ENCODE peak calls at places on chromosomes 1 and 21, in six cellular contexts. One of them, this sample, is unnamed.

GRCh38 chr21:39016740-39017315 is 166.4 kb downstream of the PSMG1 start:
- DNase-seq in neuronal stem cell: no peak
- DNase-seq in IMR-90: peak
- DNase-seq in mesenchymal stem cell: peak
- DNase-seq in H9: no peak
- DNase-seq in H1: no peak
- DNase-seq in this sample: no peak

GRCh38 chr1:150365945-150366344 is 2.0 kb downstream of the RPRD2 start:
- DNase-seq in neuronal stem cell: no peak
- DNase-seq in IMR-90: peak
- DNase-seq in mesenchymal stem cell: peak
- DNase-seq in H9: no peak
- DNase-seq in H1: no peak
- DNase-seq in this sample: no peak

GRCh38 chr1:34743775-34744174 is 11.1 kb upstream of the GJB5 start:
- DNase-seq in neuronal stem cell: no peak
- DNase-seq in IMR-90: no peak
- DNase-seq in mesenchymal stem cell: no peak
- DNase-seq in H9: no peak
- DNase-seq in H1: no peak
- DNase-seq in this sample: no peak

GRCh38 chr1:29855761-29856160 is 619.4 kb downstream of the PTPRU start:
- DNase-seq in neuronal stem cell: no peak
- DNase-seq in IMR-90: no peak
- DNase-seq in mesenchymal stem cell: no peak
- DNase-seq in H9: no peak
- DNase-seq in H1: no peak
- DNase-seq in this sample: no peak

GRCh38 chr1:160122978-160123495 is 7.5 kb downstream of the ATP1A2 start:
- DNase-seq in neuronal stem cell: no peak
- DNase-seq in IMR-90: no peak
- DNase-seq in mesenchymal stem cell: no peak
- DNase-seq in H9: no peak
- DNase-seq in H1: no peak
- DNase-seq in this sample: no peak

GRCh38 chr1:85460555-85461088 is 4.3 kb downstream of the DDAH1 start:
- DNase-seq in neuronal stem cell: no peak
- DNase-seq in IMR-90: no peak
- DNase-seq in mesenchymal stem cell: no peak
- DNase-seq in H9: no peak
- DNase-seq in H1: no peak
- DNase-seq in this sample: no peak

GRCh38 chr1:59052194-59052593 is 244.7 kb upstream of the FGGY start:
- DNase-seq in neuronal stem cell: no peak
- DNase-seq in IMR-90: no peak
- DNase-seq in mesenchymal stem cell: no peak
- DNase-seq in H9: no peak
- DNase-seq in H1: no peak
- DNase-seq in this sample: no peak

GRCh38 chr1:34885405-34886247 is 26.1 kb upstream of the SMIM12 start:
- DNase-seq in neuronal stem cell: peak
- DNase-seq in IMR-90: no peak
- DNase-seq in mesenchymal stem cell: peak
- DNase-seq in H9: peak
- DNase-seq in H1: peak
- DNase-seq in this sample: peak

GRCh38 chr1:28955930-28956552 is 41.7 kb downstream of the EPB41 start:
- DNase-seq in neuronal stem cell: peak
- DNase-seq in IMR-90: peak
- DNase-seq in mesenchymal stem cell: peak
- DNase-seq in H9: no peak
- DNase-seq in H1: no peak
- DNase-seq in this sample: no peak

GRCh38 chr1:62082456-62083363 is 111.9 kb upstream of the L1TD1 start:
- DNase-seq in neuronal stem cell: peak
- DNase-seq in IMR-90: peak
- DNase-seq in mesenchymal stem cell: peak
- DNase-seq in H9: peak
- DNase-seq in H1: no peak
- DNase-seq in this sample: peak

GRCh38 chr1:3032970-3033794 is 11.9 kb downstream of the ACTRT2 start:
- DNase-seq in neuronal stem cell: no peak
- DNase-seq in IMR-90: no peak
- DNase-seq in mesenchymal stem cell: no peak
- DNase-seq in H9: no peak
- DNase-seq in H1: no peak
- DNase-seq in this sample: no peak

GRCh38 chr1:94578856-94579255 is 37.3 kb upstream of the F3 start:
- DNase-seq in neuronal stem cell: no peak
- DNase-seq in IMR-90: peak
- DNase-seq in mesenchymal stem cell: no peak
- DNase-seq in H9: no peak
- DNase-seq in H1: no peak
- DNase-seq in this sample: peak

GRCh38 chr21:15592957-15593356 is 136.8 kb upstream of the USP25 start:
- DNase-seq in neuronal stem cell: no peak
- DNase-seq in IMR-90: no peak
- DNase-seq in mesenchymal stem cell: no peak
- DNase-seq in H9: no peak
- DNase-seq in H1: no peak
- DNase-seq in this sample: no peak

GRCh38 chr1:239893127-239893731 is 198.5 kb upstream of the FMN2 start:
- DNase-seq in neuronal stem cell: no peak
- DNase-seq in IMR-90: no peak
- DNase-seq in mesenchymal stem cell: no peak
- DNase-seq in H9: no peak
- DNase-seq in H1: no peak
- DNase-seq in this sample: no peak

GRCh38 chr21:15552914-15553491 is 176.8 kb upstream of the USP25 start:
- DNase-seq in neuronal stem cell: no peak
- DNase-seq in IMR-90: peak
- DNase-seq in mesenchymal stem cell: peak
- DNase-seq in H9: no peak
- DNase-seq in H1: no peak
- DNase-seq in this sample: peak

GRCh38 chr1:228781161-228781771 is 46.0 kb downstream of the RHOU start:
- DNase-seq in neuronal stem cell: no peak
- DNase-seq in IMR-90: peak
- DNase-seq in mesenchymal stem cell: peak
- DNase-seq in H9: no peak
- DNase-seq in H1: no peak
- DNase-seq in this sample: peak

GRCh38 chr1:93033029-93033428 is 46.1 kb upstream of the MTF2 start:
- DNase-seq in neuronal stem cell: no peak
- DNase-seq in IMR-90: no peak
- DNase-seq in mesenchymal stem cell: peak
- DNase-seq in H9: no peak
- DNase-seq in H1: no peak
- DNase-seq in this sample: no peak

GRCh38 chr1:174534789-174535188 is 87.0 kb downstream of the GPR52 start:
- DNase-seq in neuronal stem cell: no peak
- DNase-seq in IMR-90: peak
- DNase-seq in mesenchymal stem cell: no peak
- DNase-seq in H9: no peak
- DNase-seq in H1: no peak
- DNase-seq in this sample: no peak

GRCh38 chr1:173802961-173803360 is 21.5 kb upstream of the DARS2 start:
- DNase-seq in neuronal stem cell: no peak
- DNase-seq in IMR-90: no peak
- DNase-seq in mesenchymal stem cell: no peak
- DNase-seq in H9: no peak
- DNase-seq in H1: no peak
- DNase-seq in this sample: no peak

GRCh38 chr21:45769896-45770295 is 126.4 kb downstream of the PCBP3 start:
- DNase-seq in neuronal stem cell: no peak
- DNase-seq in IMR-90: no peak
- DNase-seq in mesenchymal stem cell: no peak
- DNase-seq in H9: no peak
- DNase-seq in H1: no peak
- DNase-seq in this sample: no peak

GRCh38 chr1:95475686-95476457 is 241.9 kb downstream of the RWDD3 start:
- DNase-seq in neuronal stem cell: no peak
- DNase-seq in IMR-90: no peak
- DNase-seq in mesenchymal stem cell: no peak
- DNase-seq in H9: no peak
- DNase-seq in H1: no peak
- DNase-seq in this sample: no peak

GRCh38 chr21:32578107-32578691 is 7.1 kb downstream of the TCP10L start:
- DNase-seq in neuronal stem cell: no peak
- DNase-seq in IMR-90: peak
- DNase-seq in mesenchymal stem cell: no peak
- DNase-seq in H9: peak
- DNase-seq in H1: peak
- DNase-seq in this sample: no peak

GRCh38 chr1:28129150-28129549 is 40.7 kb upstream of the EYA3 start:
- DNase-seq in neuronal stem cell: no peak
- DNase-seq in IMR-90: peak
- DNase-seq in mesenchymal stem cell: peak
- DNase-seq in H9: no peak
- DNase-seq in H1: no peak
- DNase-seq in this sample: no peak

GRCh38 chr1:239819075-239819474 is 272.6 kb upstream of the FMN2 start:
- DNase-seq in neuronal stem cell: no peak
- DNase-seq in IMR-90: no peak
- DNase-seq in mesenchymal stem cell: no peak
- DNase-seq in H9: no peak
- DNase-seq in H1: no peak
- DNase-seq in this sample: no peak

GRCh38 chr1:154453577-154454352 is 48.3 kb upstream of the TDRD10 start:
- DNase-seq in neuronal stem cell: no peak
- DNase-seq in IMR-90: peak
- DNase-seq in mesenchymal stem cell: peak
- DNase-seq in H9: no peak
- DNase-seq in H1: no peak
- DNase-seq in this sample: no peak

DNA sequence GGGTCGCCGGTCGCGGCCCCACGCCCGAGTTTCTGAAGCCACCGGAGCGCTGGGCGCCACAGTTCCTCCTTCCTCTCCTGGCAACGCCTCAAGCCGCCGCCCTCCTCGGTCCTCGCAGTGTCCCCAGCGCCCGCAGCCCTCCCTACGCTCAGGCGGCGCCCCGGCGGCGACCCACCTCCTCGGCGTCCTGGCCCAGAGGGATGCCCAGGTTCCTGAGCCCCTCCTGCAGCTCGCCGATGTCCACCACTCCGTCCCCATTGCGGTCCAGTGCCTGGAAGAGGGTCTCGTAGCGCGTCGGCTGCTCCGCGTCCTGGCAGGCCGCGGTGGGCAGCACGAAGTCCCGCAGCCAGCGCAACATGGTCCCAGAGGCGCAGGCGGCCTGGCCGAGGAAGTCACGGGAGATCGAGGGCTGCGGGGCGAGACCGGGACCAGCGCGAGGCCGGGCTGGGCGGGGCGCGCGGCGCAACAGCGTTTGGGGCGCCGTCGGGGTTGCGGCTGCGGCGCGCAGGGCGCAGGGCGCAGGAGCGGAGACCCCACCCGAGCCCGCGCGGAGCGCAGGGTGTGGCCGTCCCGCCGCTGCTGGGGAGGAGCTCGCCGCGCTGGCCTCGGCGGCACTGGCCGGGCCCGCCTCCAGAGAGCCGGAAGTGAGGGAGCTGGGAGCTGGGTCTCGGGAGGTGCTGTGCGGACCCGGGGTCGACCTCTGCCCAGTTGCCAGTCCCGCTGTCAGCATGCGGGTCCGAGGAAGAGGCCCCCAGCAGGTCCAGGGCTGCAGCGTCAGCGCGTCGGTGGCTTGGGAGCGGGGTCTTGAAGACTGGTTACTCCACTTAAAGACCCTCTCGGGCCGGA is at the start of gene SLC25A24:
- DNase-seq in neuronal stem cell: peak
- DNase-seq in IMR-90: peak
- DNase-seq in mesenchymal stem cell: peak
- DNase-seq in H9: peak
- DNase-seq in H1: peak
- DNase-seq in this sample: peak
- H2BK5ac ChIP-seq in neuronal stem cell: peak
- H2BK5ac ChIP-seq in IMR-90: peak
- H2BK5ac ChIP-seq in mesenchymal stem cell: peak
- H2BK5ac ChIP-seq in H9: no peak
- H2BK5ac ChIP-seq in H1: peak
- H2BK5ac ChIP-seq in this sample: peak

GRCh38 chr1:39359028-39359570 is 132.3 kb upstream of the BMP8A start:
- DNase-seq in neuronal stem cell: no peak
- DNase-seq in IMR-90: no peak
- DNase-seq in mesenchymal stem cell: no peak
- DNase-seq in H9: no peak
- DNase-seq in H1: no peak
- DNase-seq in this sample: no peak

GRCh38 chr1:39363267-39363666 is 128.2 kb upstream of the BMP8A start:
- DNase-seq in neuronal stem cell: no peak
- DNase-seq in IMR-90: no peak
- DNase-seq in mesenchymal stem cell: no peak
- DNase-seq in H9: no peak
- DNase-seq in H1: no peak
- DNase-seq in this sample: no peak

GRCh38 chr1:39360726-39361125 is 130.7 kb upstream of the BMP8A start:
- DNase-seq in neuronal stem cell: no peak
- DNase-seq in IMR-90: no peak
- DNase-seq in mesenchymal stem cell: peak
- DNase-seq in H9: no peak
- DNase-seq in H1: no peak
- DNase-seq in this sample: peak

GRCh38 chr1:39358491-39358890 is 132.9 kb upstream of the BMP8A start:
- DNase-seq in neuronal stem cell: no peak
- DNase-seq in IMR-90: no peak
- DNase-seq in mesenchymal stem cell: no peak
- DNase-seq in H9: no peak
- DNase-seq in H1: no peak
- DNase-seq in this sample: no peak

GRCh38 chr1:39361446-39361845 is 130.0 kb upstream of the BMP8A start:
- DNase-seq in neuronal stem cell: no peak
- DNase-seq in IMR-90: no peak
- DNase-seq in mesenchymal stem cell: no peak
- DNase-seq in H9: no peak
- DNase-seq in H1: no peak
- DNase-seq in this sample: peak
- H3K14ac ChIP-seq in neuronal stem cell: no peak
- H3K14ac ChIP-seq in IMR-90: no peak
- H3K14ac ChIP-seq in mesenchymal stem cell: no peak
- H3K14ac ChIP-seq in H9: no peak
- H3K14ac ChIP-seq in H1: no peak
- H3K14ac ChIP-seq in this sample: no peak

DNA sequence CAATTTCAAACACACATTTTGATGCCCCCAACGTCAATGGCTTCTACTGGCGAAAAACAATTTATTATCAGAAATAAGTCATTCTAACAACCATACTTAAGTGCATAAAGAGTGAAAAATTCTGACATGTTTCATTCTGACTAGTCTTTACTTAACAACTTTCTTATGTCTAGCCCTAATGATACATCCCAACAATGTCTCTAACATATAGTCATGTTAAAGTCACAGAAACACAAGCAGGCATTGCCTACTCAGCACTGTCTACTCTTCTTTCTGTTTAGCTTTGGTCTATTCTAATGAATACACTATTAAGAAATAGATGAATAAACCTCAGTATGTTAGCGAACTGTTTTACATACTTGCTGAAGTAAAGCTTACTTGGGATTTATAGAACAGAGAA is 105.8 kb upstream of the DUSP10 start:
- DNase-seq in neuronal stem cell: no peak
- DNase-seq in IMR-90: no peak
- DNase-seq in mesenchymal stem cell: no peak
- DNase-seq in H9: no peak
- DNase-seq in H1: no peak
- DNase-seq in this sample: no peak
- H2BK5ac ChIP-seq in neuronal stem cell: no peak
- H2BK5ac ChIP-seq in IMR-90: no peak
- H2BK5ac ChIP-seq in mesenchymal stem cell: no peak
- H2BK5ac ChIP-seq in H9: no peak
- H2BK5ac ChIP-seq in H1: no peak
- H2BK5ac ChIP-seq in this sample: no peak

GRCh38 chr1:19388980-19389379 is 76.9 kb downstream of the SLC66A1 start:
- DNase-seq in neuronal stem cell: no peak
- DNase-seq in IMR-90: no peak
- DNase-seq in mesenchymal stem cell: no peak
- DNase-seq in H9: no peak
- DNase-seq in H1: no peak
- DNase-seq in this sample: no peak
- H3K14ac ChIP-seq in neuronal stem cell: no peak
- H3K14ac ChIP-seq in IMR-90: no peak
- H3K14ac ChIP-seq in mesenchymal stem cell: no peak
- H3K14ac ChIP-seq in H9: no peak
- H3K14ac ChIP-seq in H1: no peak
- H3K14ac ChIP-seq in this sample: no peak

This sample was measured in trophoblast cell.